ENCODE peak calls at places on chromosomes 5 and 9, in six cellular contexts. B is activated T-helper 9 cell treated with anti-CD3 and anti-CD28 coated beads, Interleukin-2, amount 50 U/mL, for 16 hours; M is NCI-H526 treated with DMSO at 0.1 percent for 48 hours; I is NCI-H2171; W is mucosa of gallbladder; P is iris pigment epithelial cell. F is an unnamed sample.

GRCh38 chr5:6003040-6003825 is 375.1 kb downstream of the MED10 start:
- DNase-seq in B (no peak), P (no peak), W (no peak), I (no peak), M (no peak), F (no peak)

GRCh38 chr5:149381261-149381985 is 2.3 kb upstream of the IL17B start:
- DNase-seq in M (no peak), W (no peak), B (no peak), I (no peak), P (no peak), F (no peak)

GRCh38 chr9:73230257-73230656 is 78.6 kb downstream of the ANXA1 start:
- DNase-seq in P (peak; percentile 17), W (no peak), I (no peak), M (no peak), B (no peak), F (no peak)

GRCh38 chr9:117304613-117305012 is 110.2 kb downstream of the ASTN2 start:
- DNase-seq in P (no peak), I (no peak), W (no peak), B (no peak), M (no peak), F (no peak)

GRCh38 chr5:160254706-160255105 is 25.4 kb downstream of the FABP6 start:
- DNase-seq in I (no peak), M (no peak), W (no peak), B (no peak), P (no peak), F (no peak)

GRCh38 chr5:158797498-158797845 is 302.2 kb downstream of the EBF1 start:
- DNase-seq in I (no peak), B (no peak), P (no peak), W (no peak), M (no peak), F (no peak)

GRCh38 chr9:69809304-69809863 is 11.2 kb upstream of the CFAP95 start:
- DNase-seq in I (no peak), M (no peak), B (no peak), P (peak; percentile 43), W (no peak), F (no peak)

GRCh38 chr9:118418887-118419620 is 714.9 kb downstream of the TLR4 start:
- DNase-seq in M (no peak), P (peak; percentile 0), B (no peak), I (peak; percentile 11), W (no peak), F (no peak)

GRCh38 chr5:995318-995717 is 13.3 kb upstream of the NKD2 start:
- DNase-seq in W (no peak), P (no peak), I (no peak), B (no peak), M (no peak), F (no peak)

GRCh38 chr9:36218411-36218901 is 27.7 kb downstream of the CLTA start:
- DNase-seq in I (no peak), M (no peak), W (peak; percentile 30), B (no peak), P (no peak), F (no peak)

GRCh38 chr9:129887210-129888084 is 52.2 kb downstream of the USP20 start:
- DNase-seq in M (no peak), I (no peak), W (no peak), B (peak; percentile 59), P (peak; percentile 65), F (no peak)

GRCh38 chr5:14086261-14086660 is 56.9 kb upstream of the TRIO start:
- DNase-seq in B (no peak), I (no peak), W (no peak), M (no peak), P (peak; percentile 29), F (no peak)

GRCh38 chr5:159908201-159908940 is 7.9 kb upstream of the ADRA1B start:
- DNase-seq in W (no peak), M (no peak), P (peak; percentile 63), I (no peak), B (no peak), F (no peak)

GRCh38 chr9:133558191-133559126 is 24.0 kb downstream of the ADAMTSL2 start:
- DNase-seq in M (no peak), I (no peak), B (no peak), P (peak; percentile 70), W (peak; percentile 34), F (no peak)

GRCh38 chr5:93673555-93673954 is 67.8 kb downstream of the POU5F2 start:
- DNase-seq in W (no peak), P (no peak), I (no peak), M (no peak), B (no peak), F (no peak)

GRCh38 chr5:56625577-56625976 is 189.8 kb upstream of the MAP3K1 start:
- DNase-seq in I (no peak), B (no peak), M (no peak), W (no peak), P (peak; percentile 97), F (no peak)

GRCh38 chr5:134070979-134071849 is 43.3 kb upstream of the TCF7 start:
- DNase-seq in M (no peak), I (no peak), W (no peak), B (peak; percentile 13), P (no peak), F (no peak)

GRCh38 chr9:32877103-32877502 is 93.8 kb downstream of the TMEM215 start:
- DNase-seq in M (peak; percentile 76), B (no peak), I (no peak), P (no peak), W (no peak), F (no peak)

GRCh38 chr5:4738298-4738697 is 401.8 kb upstream of the ADAMTS16 start:
- DNase-seq in P (no peak), I (no peak), B (no peak), W (no peak), M (no peak), F (no peak)

GRCh38 chr9:73073337-73074175 is 78.1 kb upstream of the ANXA1 start:
- DNase-seq in W (no peak), M (no peak), B (no peak), I (no peak), P (peak; percentile 70), F (no peak)

GRCh38 chr5:169974121-169974770 is 6.0 kb downstream of the INSYN2B start:
- DNase-seq in I (no peak), P (peak; percentile 63), M (no peak), W (no peak), B (no peak), F (no peak)

GRCh38 chr5:109741390-109741789 is 51.7 kb downstream of the MAN2A1 start:
- DNase-seq in I (no peak), P (no peak), W (no peak), B (no peak), M (no peak), F (no peak)

GRCh38 chr9:7105095-7105494 is 347.3 kb downstream of the KDM4C start:
- DNase-seq in W (no peak), I (no peak), B (no peak), P (peak; percentile 34), M (no peak), F (no peak)

GRCh38 chr9:114588671-114589526 is 1.3 kb downstream of the ATP6V1G1 start:
- DNase-seq in P (peak; percentile 53), M (no peak), I (no peak), W (no peak), B (no peak), F (no peak)

GRCh38 chr5:61449756-61450155 is 117.7 kb downstream of the ZSWIM6 start:
- DNase-seq in P (no peak), B (no peak), M (no peak), W (no peak), I (no peak), F (no peak)

GRCh38 chr9:104780796-104781395 is 17.0 kb downstream of the NIPSNAP3B start:
- DNase-seq in B (no peak), P (peak; percentile 46), I (peak; percentile 34), W (no peak), M (no peak), F (no peak)

GRCh38 chr5:9015250-9015936 is 530.5 kb downstream of the SEMA5A start:
- DNase-seq in M (no peak), P (peak; percentile 73), B (no peak), I (no peak), W (no peak), F (no peak)

GRCh38 chr5:107553063-107553676 is 117.6 kb downstream of the EFNA5 start:
- DNase-seq in M (peak; percentile 44), I (no peak), W (no peak), P (peak; percentile 52), B (no peak), F (no peak)

GRCh38 chr9:81902601-81903000 is 25.6 kb upstream of the SPATA31D4 start:
- DNase-seq in P (peak; percentile 61), I (no peak), B (no peak), M (no peak), W (no peak), F (no peak)

GRCh38 chr9:137294091-137294683 is 7.9 kb downstream of the NRARP start:
- DNase-seq in B (no peak), I (peak; percentile 63), P (peak; percentile 60), M (no peak), W (peak; percentile 94), F (peak; percentile 35)

GRCh38 chr9:3434594-3434993 is 91.2 kb downstream of the RFX3 start:
- DNase-seq in W (no peak), I (no peak), M (no peak), P (peak; percentile 94), B (no peak), F (no peak)

GRCh38 chr5:132228241-132229035 is 785 bp upstream of the P4HA2 start:
- DNase-seq in P (no peak), B (no peak), I (no peak), M (no peak), W (no peak), F (no peak)

GRCh38 chr9:97313243-97313642 is 5.8 kb downstream of the CCDC180 start:
- DNase-seq in P (no peak), B (no peak), W (no peak), M (no peak), I (no peak), F (no peak)

GRCh38 chr9:101445353-101446029 is 9.9 kb upstream of the ALDOB start:
- DNase-seq in I (no peak), P (peak; percentile 56), M (no peak), W (no peak), B (no peak), F (no peak)

GRCh38 chr5:83097582-83098265 is 20.4 kb downstream of the XRCC4 start:
- DNase-seq in P (peak; percentile 69), W (no peak), I (no peak), M (no peak), B (no peak), F (no peak)

GRCh38 chr5:42520203-42520602 is 97.0 kb downstream of the GHR start:
- DNase-seq in P (no peak), W (no peak), M (no peak), B (no peak), I (no peak), F (no peak)

GRCh38 chr9:124335320-124335707 is 77.6 kb downstream of the NEK6 start:
- DNase-seq in B (no peak), P (no peak), M (no peak), W (no peak), I (no peak), F (no peak)

GRCh38 chr5:151214614-151215545 is 9.0 kb downstream of the CCDC69 start:
- DNase-seq in M (no peak), B (no peak), P (no peak), W (no peak), I (no peak), F (peak; percentile 76)

GRCh38 chr9:117546894-117547293 is 132.0 kb upstream of the ASTN2 start:
- DNase-seq in I (no peak), W (peak; percentile 23), M (no peak), P (no peak), B (no peak), F (peak; percentile 14)

F was measured in adrenal gland.